ENCODE peak calls at places on chromosomes 7 and 10, in four cellular contexts. One of them, this sample, is unnamed.

GRCh38 chr10:24871501-24871900 is 80.9 kb downstream of the PRTFDC1 start:
- DNase-seq in GM12891: no peak
- DNase-seq in GM12878: no peak
- DNase-seq in K562: no peak
- DNase-seq in this sample: no peak

GRCh38 chr10:30722956-30723355 is 93.4 kb upstream of the LYZL2 start:
- DNase-seq in GM12878: no peak
- DNase-seq in K562: no peak
- DNase-seq in GM12891: no peak
- DNase-seq in this sample: no peak

GRCh38 chr7:2760098-2760889 is 72.3 kb downstream of the AMZ1 start:
- DNase-seq in K562: peak; percentile 39
- DNase-seq in GM12878: no peak
- DNase-seq in GM12891: no peak
- DNase-seq in this sample: no peak

GRCh38 chr10:60757422-60757895 is 20.8 kb upstream of the CDK1 start:
- DNase-seq in GM12878: no peak
- DNase-seq in K562: no peak
- DNase-seq in GM12891: no peak
- DNase-seq in this sample: no peak

GRCh38 chr10:45470098-45471012 is 96.3 kb downstream of the ALOX5 start:
- DNase-seq in GM12878: no peak
- DNase-seq in GM12891: no peak
- DNase-seq in K562: peak; percentile 93
- DNase-seq in this sample: peak; percentile 69

GRCh38 chr7:2074694-2075093 is 158.1 kb downstream of the MAD1L1 start:
- DNase-seq in GM12891: no peak
- DNase-seq in GM12878: no peak
- DNase-seq in K562: no peak
- DNase-seq in this sample: no peak

GRCh38 chr7:24702674-24703235 is 54.5 kb downstream of the GSDME start:
- DNase-seq in K562: no peak
- DNase-seq in GM12891: no peak
- DNase-seq in GM12878: no peak
- DNase-seq in this sample: no peak

GRCh38 chr10:129764011-129764900 is 199.8 kb downstream of the EBF3 start:
- DNase-seq in GM12891: no peak
- DNase-seq in GM12878: no peak
- DNase-seq in K562: no peak
- DNase-seq in this sample: no peak

GRCh38 chr10:100333106-100333505 is 3.1 kb upstream of the PKD2L1 start:
- DNase-seq in K562: no peak
- DNase-seq in GM12878: no peak
- DNase-seq in GM12891: no peak
- DNase-seq in this sample: no peak

GRCh38 chr10:51658075-51658474 is 41.3 kb downstream of the CSTF2T start:
- DNase-seq in K562: no peak
- DNase-seq in GM12891: no peak
- DNase-seq in GM12878: no peak
- DNase-seq in this sample: no peak

DNA sequence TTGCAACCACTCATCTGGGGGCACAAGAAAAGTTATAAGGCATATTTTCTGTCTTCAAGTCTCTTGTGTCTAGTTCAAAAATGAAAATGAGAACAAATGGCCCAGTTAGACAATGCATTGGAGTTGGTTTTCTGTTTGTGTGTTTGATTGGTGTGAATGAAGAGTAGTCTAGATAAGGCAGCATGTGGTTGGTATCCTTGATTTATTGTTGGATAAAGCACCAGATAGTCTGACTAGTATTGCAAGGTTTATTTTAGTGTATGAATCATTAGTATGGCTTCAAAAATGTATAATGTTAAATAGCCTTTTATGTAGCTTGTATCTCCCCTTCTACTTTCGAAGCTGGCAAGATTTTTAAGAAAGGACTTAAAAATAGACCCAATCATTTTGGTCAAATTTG is 237.3 kb downstream of the CDK14 start:
- DNase-seq in GM12878: no peak
- DNase-seq in GM12891: no peak
- DNase-seq in K562: no peak
- DNase-seq in this sample: no peak
- TF ChIP-seq SPI1 in GM12878: no peak
- TF ChIP-seq SPI1 in GM12891: no peak
- TF ChIP-seq SPI1 in K562: no peak
- TF ChIP-seq SPI1 in this sample: no peak

GRCh38 chr10:78769526-78769925 is 299.2 kb upstream of the ZMIZ1 start:
- DNase-seq in GM12878: no peak
- DNase-seq in K562: no peak
- DNase-seq in GM12891: no peak
- DNase-seq in this sample: no peak
- TF ChIP-seq SPI1 in GM12878: no peak
- TF ChIP-seq SPI1 in K562: no peak
- TF ChIP-seq SPI1 in GM12891: no peak
- TF ChIP-seq SPI1 in this sample: no peak

DNA sequence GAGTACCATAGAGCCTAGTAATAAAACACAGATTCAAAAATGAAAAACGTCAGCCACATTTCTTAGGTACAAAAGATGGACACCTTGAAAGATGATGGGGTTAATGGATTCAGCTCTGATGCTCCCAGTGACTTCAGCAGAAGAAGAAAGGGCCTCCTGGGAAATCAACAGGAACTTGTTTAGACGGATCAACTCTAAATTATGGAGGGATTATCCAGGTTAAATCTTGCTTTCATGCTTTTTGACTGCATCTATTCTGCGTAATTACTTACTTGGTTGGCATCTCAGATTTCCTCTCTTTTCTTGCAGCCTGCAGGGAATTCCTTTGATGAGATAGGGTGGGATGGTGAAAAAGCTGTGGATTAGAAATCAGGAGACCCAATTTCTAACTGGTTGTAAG is 82.6 kb downstream of the TMEM178B start:
- DNase-seq in GM12878: no peak
- DNase-seq in K562: no peak
- DNase-seq in GM12891: no peak
- DNase-seq in this sample: no peak
- TF ChIP-seq SPI1 in GM12878: no peak
- TF ChIP-seq SPI1 in K562: no peak
- TF ChIP-seq SPI1 in GM12891: no peak
- TF ChIP-seq SPI1 in this sample: no peak

DNA sequence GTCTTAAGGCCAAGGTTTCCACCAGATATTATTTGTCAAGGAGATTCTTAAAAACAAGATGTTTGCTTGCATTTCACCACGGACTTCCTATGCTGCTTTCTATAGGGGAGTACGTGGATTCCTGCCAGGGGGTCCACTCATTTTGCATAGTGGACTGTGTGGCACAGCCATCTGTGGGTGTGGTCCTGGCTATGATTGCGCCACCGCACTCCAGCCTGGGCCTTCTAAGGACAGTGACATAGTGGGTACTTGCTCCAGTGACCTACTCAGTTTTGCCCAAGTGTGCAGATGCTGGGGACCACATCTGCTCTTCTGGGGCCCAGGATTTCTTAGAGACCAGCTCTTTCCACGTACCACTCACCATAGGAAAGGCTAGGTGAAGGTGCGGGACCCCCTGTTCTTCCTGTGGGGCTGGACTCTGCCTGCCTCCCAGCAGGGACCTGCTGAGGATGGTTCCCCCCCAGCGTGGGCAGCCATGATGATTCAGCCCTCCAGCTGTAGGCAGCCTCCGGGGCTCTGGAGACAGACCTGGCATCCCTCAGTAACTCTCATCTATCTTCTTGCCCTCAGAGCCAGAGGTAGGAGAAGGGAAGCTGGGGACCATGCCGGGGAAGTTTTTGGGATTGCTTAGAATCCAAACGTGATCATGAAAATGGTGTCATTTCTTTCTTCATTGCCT is 42.9 kb downstream of the HK1 start:
- DNase-seq in K562: no peak
- DNase-seq in GM12878: no peak
- DNase-seq in GM12891: no peak
- DNase-seq in this sample: no peak
- TF ChIP-seq SPI1 in K562: no peak
- TF ChIP-seq SPI1 in GM12878: no peak
- TF ChIP-seq SPI1 in GM12891: no peak
- TF ChIP-seq SPI1 in this sample: no peak

GRCh38 chr10:93236378-93237040 is 162.8 kb downstream of the CYP26A1 start:
- DNase-seq in GM12878: no peak
- DNase-seq in GM12891: no peak
- DNase-seq in K562: no peak
- DNase-seq in this sample: no peak

GRCh38 chr10:93235686-93236085 is 162.0 kb downstream of the CYP26A1 start:
- DNase-seq in K562: no peak
- DNase-seq in GM12891: no peak
- DNase-seq in GM12878: no peak
- DNase-seq in this sample: no peak
- TF ChIP-seq SPI1 in K562: no peak
- TF ChIP-seq SPI1 in GM12891: no peak
- TF ChIP-seq SPI1 in GM12878: no peak
- TF ChIP-seq SPI1 in this sample: no peak

GRCh38 chr7:106196460-106197021 is 84.4 kb upstream of the SYPL1 start:
- DNase-seq in K562: no peak
- DNase-seq in GM12891: no peak
- DNase-seq in GM12878: no peak
- DNase-seq in this sample: no peak

GRCh38 chr7:106199813-106200364 is 84.9 kb downstream of the NAMPT start:
- DNase-seq in GM12878: no peak
- DNase-seq in K562: peak; percentile 27
- DNase-seq in GM12891: no peak
- DNase-seq in this sample: no peak

GRCh38 chr7:106199024-106199423 is 85.8 kb downstream of the NAMPT start:
- DNase-seq in K562: no peak
- DNase-seq in GM12878: no peak
- DNase-seq in GM12891: no peak
- DNase-seq in this sample: no peak

GRCh38 chr7:106205621-106206222 is 79.1 kb downstream of the NAMPT start:
- DNase-seq in GM12891: peak; percentile 19
- DNase-seq in GM12878: peak; percentile 23
- DNase-seq in K562: no peak
- DNase-seq in this sample: no peak

GRCh38 chr7:106201176-106201575 is 83.6 kb downstream of the NAMPT start:
- DNase-seq in K562: no peak
- DNase-seq in GM12891: no peak
- DNase-seq in GM12878: no peak
- DNase-seq in this sample: no peak
- TF ChIP-seq SPI1 in K562: no peak
- TF ChIP-seq SPI1 in GM12891: no peak
- TF ChIP-seq SPI1 in GM12878: no peak
- TF ChIP-seq SPI1 in this sample: no peak

GRCh38 chr7:105962353-105962752 is 711 bp upstream of the CDHR3 start:
- DNase-seq in GM12891: no peak
- DNase-seq in GM12878: no peak
- DNase-seq in K562: no peak
- DNase-seq in this sample: no peak
- TF ChIP-seq SPI1 in GM12891: no peak
- TF ChIP-seq SPI1 in GM12878: no peak
- TF ChIP-seq SPI1 in K562: no peak
- TF ChIP-seq SPI1 in this sample: no peak

GRCh38 chr7:103929808-103930415 is 59.5 kb downstream of the RELN start:
- DNase-seq in GM12878: no peak
- DNase-seq in K562: no peak
- DNase-seq in GM12891: no peak
- DNase-seq in this sample: no peak

GRCh38 chr7:103937680-103938079 is 51.8 kb downstream of the RELN start:
- DNase-seq in K562: no peak
- DNase-seq in GM12891: no peak
- DNase-seq in GM12878: no peak
- DNase-seq in this sample: no peak

GRCh38 chr7:103932389-103932788 is 57.1 kb downstream of the RELN start:
- DNase-seq in GM12891: no peak
- DNase-seq in K562: no peak
- DNase-seq in GM12878: no peak
- DNase-seq in this sample: no peak

GRCh38 chr7:103936558-103936957 is 52.9 kb downstream of the RELN start:
- DNase-seq in K562: no peak
- DNase-seq in GM12878: no peak
- DNase-seq in GM12891: no peak
- DNase-seq in this sample: no peak

DNA sequence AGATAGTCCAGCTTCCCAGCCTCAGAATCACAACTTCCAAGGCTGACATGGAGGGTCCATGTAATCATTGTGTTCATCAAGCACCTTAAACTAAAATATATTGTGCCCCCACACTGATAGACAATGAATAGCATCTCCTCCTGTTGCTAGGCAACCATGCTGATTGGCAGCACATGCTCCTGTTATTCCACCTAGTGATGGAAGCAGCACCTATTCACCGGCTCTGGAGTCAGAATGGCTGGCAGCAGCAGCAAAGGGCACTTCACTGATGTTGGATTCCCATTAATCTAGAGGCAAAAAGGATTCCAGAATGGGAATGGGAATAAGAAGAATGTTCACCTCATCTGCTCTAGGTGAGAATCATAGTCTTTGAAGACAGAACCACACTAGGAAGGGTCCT is 55.0 kb downstream of the RELN start:
- DNase-seq in GM12891: no peak
- DNase-seq in K562: no peak
- DNase-seq in GM12878: no peak
- DNase-seq in this sample: no peak
- TF ChIP-seq SPI1 in GM12891: no peak
- TF ChIP-seq SPI1 in K562: no peak
- TF ChIP-seq SPI1 in GM12878: no peak
- TF ChIP-seq SPI1 in this sample: no peak

GRCh38 chr10:43421201-43421507 is 12.2 kb upstream of the HNRNPF start:
- DNase-seq in K562: no peak
- DNase-seq in GM12891: no peak
- DNase-seq in GM12878: no peak
- DNase-seq in this sample: no peak

GRCh38 chr10:43415544-43415943 is 6.6 kb upstream of the HNRNPF start:
- DNase-seq in GM12891: no peak
- DNase-seq in K562: no peak
- DNase-seq in GM12878: no peak
- DNase-seq in this sample: no peak

GRCh38 chr10:43420369-43421200 is 11.6 kb upstream of the HNRNPF start:
- DNase-seq in GM12878: no peak
- DNase-seq in GM12891: peak; percentile 56
- DNase-seq in K562: peak; percentile 68
- DNase-seq in this sample: peak; percentile 87

GRCh38 chr10:43419997-43420368 is 11.0 kb upstream of the HNRNPF start:
- DNase-seq in K562: no peak
- DNase-seq in GM12878: no peak
- DNase-seq in GM12891: no peak
- DNase-seq in this sample: no peak

GRCh38 chr10:43417950-43418768 is 9.2 kb upstream of the HNRNPF start:
- DNase-seq in GM12878: peak; percentile 78
- DNase-seq in GM12891: peak; percentile 47
- DNase-seq in K562: peak; percentile 98
- DNase-seq in this sample: peak; percentile 98
- TF ChIP-seq SPI1 in GM12878: no peak
- TF ChIP-seq SPI1 in GM12891: peak; percentile 49
- TF ChIP-seq SPI1 in K562: peak; percentile 95
- TF ChIP-seq SPI1 in this sample: peak; percentile 88